ENCODE peak calls at places on chromosomes 5 and 9, in four cellular contexts. C is esophagus squamous epithelium, P is aorta, Z is AG09309. Q is an unnamed sample.

GRCh38 chr9:81424431-81424830 is 264.9 kb downstream of the TLE1 start:
- DNase-seq in C (no peak), P (no peak), Z (no peak), Q (no peak)

GRCh38 chr9:121773954-121774714 is 122.7 kb downstream of the DAB2IP start:
- DNase-seq in C (no peak), P (peak), Z (no peak), Q (no peak)

GRCh38 chr9:19985081-19985480 is 196.2 kb upstream of the SLC24A2 start:
- DNase-seq in C (no peak), P (no peak), Z (no peak), Q (no peak)

GRCh38 chr5:16970826-16971225 is 34.7 kb upstream of the MYO10 start:
- DNase-seq in C (no peak), P (no peak), Z (no peak), Q (no peak)

GRCh38 chr5:73327908-73328455 is 120.6 kb downstream of the FOXD1 start:
- DNase-seq in C (no peak), P (no peak), Z (no peak), Q (no peak)

GRCh38 chr9:68822596-68823165 is 117.6 kb downstream of the PIP5K1B start:
- DNase-seq in C (no peak), P (no peak), Z (no peak), Q (no peak)

GRCh38 chr5:3033033-3033755 is 281.7 kb upstream of the IRX2 start:
- DNase-seq in C (no peak), P (no peak), Z (no peak), Q (no peak)

GRCh38 chr5:140926903-140927573 is 939 bp downstream of the PCDHAC1 start:
- DNase-seq in C (no peak), P (peak), Z (no peak), Q (peak)

GRCh38 chr9:34651876-34652602 is at the start of gene IL11RA:
- DNase-seq in C (no peak), P (peak), Z (peak), Q (peak)

GRCh38 chr5:142171270-142171669 is 62.7 kb downstream of the NDFIP1 start:
- DNase-seq in C (no peak), P (no peak), Z (no peak), Q (peak)

GRCh38 chr9:104682642-104683041 is 11.7 kb upstream of the OR13D1 start:
- DNase-seq in C (no peak), P (no peak), Z (peak), Q (no peak)

GRCh38 chr9:96453625-96454024 is 3.7 kb downstream of the HABP4 start:
- DNase-seq in C (no peak), P (no peak), Z (no peak), Q (no peak)

GRCh38 chr5:138990986-138991645 is 116.0 kb upstream of the LRRTM2 start:
- DNase-seq in C (no peak), P (no peak), Z (no peak), Q (peak)

GRCh38 chr5:145943674-145944121 is 7.3 kb downstream of the SH3RF2 start:
- DNase-seq in C (no peak), P (no peak), Z (no peak), Q (no peak)

GRCh38 chr5:126594077-126594476 is 942 bp downstream of the ALDH7A1 start:
- DNase-seq in C (no peak), P (no peak), Z (no peak), Q (no peak)

GRCh38 chr5:773517-774264 is 10.8 kb downstream of the ZDHHC11B start:
- DNase-seq in C (no peak), P (no peak), Z (no peak), Q (peak)

GRCh38 chr9:33101104-33101951 is 24.9 kb upstream of the SMU1 start:
- DNase-seq in C (no peak), P (peak), Z (peak), Q (no peak)

GRCh38 chr5:57703726-57704125 is 221.1 kb upstream of the ACTBL2 start:
- DNase-seq in C (no peak), P (no peak), Z (no peak), Q (no peak)

GRCh38 chr9:118455781-118456180 is 751.6 kb downstream of the TLR4 start:
- DNase-seq in C (no peak), P (no peak), Z (no peak), Q (no peak)

GRCh38 chr9:88052446-88052845 is 78.1 kb upstream of the CDK20 start:
- DNase-seq in C (no peak), P (no peak), Z (no peak), Q (no peak)

GRCh38 chr5:127988149-127988755 is 95.3 kb upstream of the SLC12A2 start:
- DNase-seq in C (no peak), P (no peak), Z (peak), Q (no peak)

GRCh38 chr5:127993476-127993875 is 90.1 kb upstream of the SLC12A2 start:
- DNase-seq in C (no peak), P (no peak), Z (no peak), Q (no peak)

GRCh38 chr5:127985811-127986325 is 97.7 kb upstream of the SLC12A2 start:
- DNase-seq in C (no peak), P (no peak), Z (no peak), Q (no peak)

DNA sequence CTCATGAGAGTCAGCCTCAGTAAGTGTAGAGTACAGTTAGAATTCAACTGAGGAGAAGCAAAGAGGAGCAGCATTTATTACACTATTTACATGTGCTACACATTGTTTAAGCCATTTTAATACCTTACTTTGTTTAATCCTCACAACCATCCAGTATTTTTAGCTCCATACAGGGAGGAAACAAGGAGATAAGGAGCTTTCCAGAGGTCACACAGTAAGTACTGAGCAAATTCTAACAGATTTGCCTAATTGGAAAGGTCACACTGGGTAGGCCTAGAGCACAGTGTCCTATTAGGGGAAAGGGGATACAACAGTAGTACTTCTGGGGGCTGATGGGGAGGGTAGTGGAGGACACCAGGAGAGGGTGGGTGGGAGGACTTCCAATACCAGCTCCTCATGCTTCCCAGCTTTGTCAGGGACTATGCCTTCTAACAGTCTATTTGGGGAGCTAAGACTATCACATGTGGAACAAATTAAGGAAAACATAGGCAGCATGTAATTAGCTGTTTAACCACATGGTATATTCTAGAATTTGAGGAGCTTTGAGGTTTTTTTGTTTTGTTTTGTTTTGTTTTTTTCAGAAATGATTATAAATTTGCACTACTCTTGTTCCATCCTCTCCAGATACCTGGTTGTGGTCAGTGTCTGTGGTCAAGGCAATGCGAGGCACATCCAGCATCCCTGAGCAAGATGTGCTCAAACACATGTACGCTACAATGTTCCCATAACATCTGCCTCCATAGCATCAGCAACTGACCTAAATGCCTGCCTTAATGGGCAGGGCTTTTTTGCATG is 96.0 kb upstream of the SLC12A2 start:
- DNase-seq in C (no peak), P (no peak), Z (no peak), Q (no peak)
- H3K4me3 ChIP-seq in C (no peak), P (no peak), Z (no peak), Q (no peak)

GRCh38 chr9:131554865-131555351 is 9.6 kb downstream of the PRRT1B start:
- DNase-seq in C (no peak), P (no peak), Z (no peak), Q (peak)
- H3K4me3 ChIP-seq in C (no peak), P (no peak), Z (no peak), Q (no peak)

GRCh38 chr9:131096490-131097258 is at the start of gene AIF1L:
- DNase-seq in C (no peak), P (no peak), Z (no peak), Q (peak)
- H3K4me3 ChIP-seq in C (peak), P (peak), Z (no peak), Q (peak)

DNA sequence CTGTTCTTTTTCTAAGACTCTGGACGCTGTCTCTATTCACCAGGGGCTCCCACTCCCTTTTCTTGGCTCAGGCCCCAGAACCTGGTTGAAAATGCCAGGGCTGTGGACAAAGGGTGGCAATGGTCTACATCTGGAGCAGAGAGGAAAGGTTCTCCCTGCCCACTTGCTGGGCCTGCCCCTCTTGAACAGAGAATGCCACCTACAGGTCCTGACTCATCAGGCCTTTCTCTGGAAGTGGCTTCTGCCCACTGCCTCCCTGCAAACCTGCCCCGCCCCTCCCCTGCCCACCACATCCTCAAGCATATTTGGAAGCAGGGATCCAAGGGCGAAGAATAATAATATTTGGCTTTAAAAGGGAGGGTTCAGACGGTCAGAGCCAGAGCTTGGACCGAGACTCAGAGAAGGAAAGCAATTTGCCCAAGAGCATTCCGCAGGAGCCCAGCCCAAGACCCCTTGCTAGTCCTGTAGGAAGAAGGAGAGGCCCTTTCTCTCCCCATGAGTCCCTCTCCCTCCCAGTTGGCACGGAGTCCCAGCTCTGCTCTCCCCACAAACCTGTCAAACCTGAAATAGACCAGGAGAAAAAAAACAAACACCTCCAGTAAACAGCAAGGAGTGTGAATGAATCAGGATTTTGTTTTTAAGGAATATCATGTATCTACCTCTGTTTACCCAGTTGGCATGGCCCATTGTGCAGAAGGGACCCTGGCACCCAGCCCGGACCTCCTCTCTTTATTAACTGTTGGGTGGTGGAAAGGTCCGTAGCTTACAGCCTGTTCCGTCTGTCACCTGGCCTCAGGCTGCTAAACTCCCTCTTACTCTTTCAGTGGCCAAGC is 37.8 kb upstream of the STXBP1 start:
- DNase-seq in C (no peak), P (peak), Z (no peak), Q (no peak)
- H3K4me3 ChIP-seq in C (no peak), P (no peak), Z (no peak), Q (no peak)

GRCh38 chr9:116154334-116154975 is 864 bp downstream of the PAPPA start:
- DNase-seq in C (no peak), P (no peak), Z (no peak), Q (peak)

GRCh38 chr9:116155700-116156045 is 2.1 kb downstream of the PAPPA start:
- DNase-seq in C (no peak), P (no peak), Z (no peak), Q (no peak)

GRCh38 chr9:116156621-116157314 is 3.2 kb downstream of the PAPPA start:
- DNase-seq in C (no peak), P (peak), Z (peak), Q (peak)

GRCh38 chr9:116153765-116154333 is at the start of gene PAPPA:
- DNase-seq in C (no peak), P (no peak), Z (no peak), Q (peak)

DNA sequence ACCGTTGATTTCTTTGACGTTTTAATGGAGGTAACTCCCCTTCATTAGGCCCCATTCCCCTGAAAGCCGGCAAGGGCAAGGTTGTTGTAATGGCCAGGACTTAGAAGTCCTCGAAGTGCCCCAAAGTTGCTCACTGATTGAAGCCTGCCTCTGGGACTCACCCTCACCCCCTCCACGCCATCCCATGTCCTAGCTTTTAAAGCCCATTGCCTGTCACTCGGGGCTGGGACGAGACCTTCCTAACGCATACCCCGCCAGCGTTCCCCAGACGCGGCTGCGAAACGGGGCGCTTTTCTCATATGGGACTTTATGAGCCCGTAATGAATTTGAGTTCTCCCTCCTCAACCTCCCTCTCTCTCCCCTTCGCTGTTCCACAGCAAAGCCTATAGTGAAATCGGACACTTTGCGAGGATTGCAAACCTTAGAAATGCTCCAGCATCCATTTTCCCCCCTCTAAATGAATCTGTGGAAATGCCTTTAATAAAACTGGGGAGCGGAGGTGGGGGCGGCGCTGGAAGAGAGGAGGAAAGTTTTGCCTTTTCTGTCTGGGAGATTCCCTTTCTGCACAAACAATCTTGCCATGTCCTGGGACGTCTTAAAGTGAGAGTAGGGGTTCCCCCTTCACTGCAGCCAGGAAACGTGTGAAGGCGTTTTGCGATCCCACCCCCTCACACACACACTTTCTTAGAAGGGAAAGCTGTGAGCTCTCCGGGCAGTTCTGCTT is 1.5 kb downstream of the PAPPA start:
- DNase-seq in C (no peak), P (peak), Z (no peak), Q (peak)
- H3K4me3 ChIP-seq in C (peak), P (peak), Z (peak), Q (peak)

GRCh38 chr9:130939405-130939941 is 426 bp upstream of the FIBCD1 start:
- DNase-seq in C (no peak), P (no peak), Z (no peak), Q (no peak)
- H3K4me3 ChIP-seq in C (peak), P (peak), Z (peak), Q (peak)

DNA sequence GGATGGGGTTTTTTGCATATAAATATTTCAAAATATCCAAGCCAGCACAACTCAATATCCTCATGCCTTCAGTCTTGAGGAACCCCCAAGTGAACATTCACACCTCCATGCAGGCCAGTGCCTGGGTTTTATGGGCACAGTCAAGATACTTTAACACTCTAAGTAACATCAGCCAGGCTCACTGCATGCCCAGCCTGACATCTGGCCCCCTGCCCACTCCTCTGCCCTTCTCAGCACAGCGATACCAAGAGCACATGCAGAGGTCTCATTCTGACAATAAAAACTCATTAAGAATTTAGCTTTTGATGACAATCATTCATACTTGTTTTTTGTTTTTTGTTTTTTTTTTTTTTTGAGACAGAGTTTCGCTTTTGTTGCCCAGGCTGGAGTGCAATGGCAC is 250.0 kb downstream of the CWC27 start:
- DNase-seq in C (no peak), P (no peak), Z (no peak), Q (no peak)
- H3K4me3 ChIP-seq in C (no peak), P (no peak), Z (no peak), Q (no peak)

GRCh38 chr5:177349762-177350161 is 1.7 kb downstream of the LMAN2 start:
- DNase-seq in C (no peak), P (no peak), Z (no peak), Q (no peak)
- H3K4me3 ChIP-seq in C (peak), P (no peak), Z (no peak), Q (peak)